ENCODE peak calls at places on chromosomes 4 and X, in four cellular contexts. One of them, this sample, is unnamed.

GRCh38 chrX:8879750-8880149 is 78.6 kb upstream of the FAM9A start:
- DNase-seq in Peyer's patch: no peak
- DNase-seq in mammary epithelial cell: peak; percentile 4
- DNase-seq in CD8-positive, alpha-beta memory T cell: peak; percentile 2
- DNase-seq in this sample: peak; percentile 6

GRCh38 chr4:6887591-6888371 is 21.8 kb upstream of the TBC1D14 start:
- DNase-seq in mammary epithelial cell: no peak
- DNase-seq in Peyer's patch: no peak
- DNase-seq in CD8-positive, alpha-beta memory T cell: no peak
- DNase-seq in this sample: peak; percentile 24

GRCh38 chr4:4714330-4714729 is 145.1 kb upstream of the MSX1 start:
- DNase-seq in mammary epithelial cell: no peak
- DNase-seq in Peyer's patch: no peak
- DNase-seq in CD8-positive, alpha-beta memory T cell: no peak
- DNase-seq in this sample: no peak

GRCh38 chr4:106627071-106627470 is 258.5 kb upstream of the GIMD1 start:
- DNase-seq in mammary epithelial cell: no peak
- DNase-seq in Peyer's patch: no peak
- DNase-seq in CD8-positive, alpha-beta memory T cell: no peak
- DNase-seq in this sample: no peak

GRCh38 chr4:41887821-41888699 is 47.2 kb upstream of the TMEM33 start:
- DNase-seq in Peyer's patch: peak; percentile 33
- DNase-seq in mammary epithelial cell: no peak
- DNase-seq in CD8-positive, alpha-beta memory T cell: peak; percentile 14
- DNase-seq in this sample: peak; percentile 63

GRCh38 chr4:57410331-57411052 is 300.3 kb upstream of the IGFBP7 start:
- DNase-seq in CD8-positive, alpha-beta memory T cell: no peak
- DNase-seq in Peyer's patch: no peak
- DNase-seq in mammary epithelial cell: no peak
- DNase-seq in this sample: no peak

GRCh38 chr4:3257125-3257690 is 8.2 kb downstream of the MSANTD1 start:
- DNase-seq in mammary epithelial cell: peak; percentile 24
- DNase-seq in Peyer's patch: no peak
- DNase-seq in CD8-positive, alpha-beta memory T cell: no peak
- DNase-seq in this sample: no peak

GRCh38 chr4:55358668-55359067 is 12.6 kb downstream of the SRD5A3 start:
- DNase-seq in mammary epithelial cell: peak; percentile 83
- DNase-seq in CD8-positive, alpha-beta memory T cell: no peak
- DNase-seq in Peyer's patch: no peak
- DNase-seq in this sample: peak; percentile 26

GRCh38 chr4:57490520-57490919 is 380.3 kb upstream of the IGFBP7 start:
- DNase-seq in mammary epithelial cell: peak; percentile 46
- DNase-seq in Peyer's patch: no peak
- DNase-seq in CD8-positive, alpha-beta memory T cell: no peak
- DNase-seq in this sample: no peak

GRCh38 chr4:69934150-69934549 is 3.3 kb downstream of the CSN1S1 start:
- DNase-seq in mammary epithelial cell: no peak
- DNase-seq in CD8-positive, alpha-beta memory T cell: no peak
- DNase-seq in Peyer's patch: no peak
- DNase-seq in this sample: no peak

GRCh38 chrX:13055486-13055885 is 11.1 kb upstream of the FAM9C start:
- DNase-seq in mammary epithelial cell: no peak
- DNase-seq in CD8-positive, alpha-beta memory T cell: no peak
- DNase-seq in Peyer's patch: no peak
- DNase-seq in this sample: no peak

GRCh38 chrX:82648062-82648461 is 860.0 kb upstream of the POU3F4 start:
- DNase-seq in Peyer's patch: no peak
- DNase-seq in mammary epithelial cell: peak; percentile 6
- DNase-seq in CD8-positive, alpha-beta memory T cell: no peak
- DNase-seq in this sample: no peak

GRCh38 chr4:165079476-165079875 is 25.8 kb downstream of the TRIM75 start:
- DNase-seq in mammary epithelial cell: peak; percentile 5
- DNase-seq in Peyer's patch: no peak
- DNase-seq in CD8-positive, alpha-beta memory T cell: no peak
- DNase-seq in this sample: peak; percentile 15

GRCh38 chr4:66575024-66575696 is 904.9 kb upstream of the EPHA5 start:
- DNase-seq in Peyer's patch: no peak
- DNase-seq in mammary epithelial cell: peak; percentile 88
- DNase-seq in CD8-positive, alpha-beta memory T cell: no peak
- DNase-seq in this sample: peak; percentile 87

GRCh38 chr4:77618383-77619241 is 13.0 kb downstream of the CXCL13 start:
- DNase-seq in CD8-positive, alpha-beta memory T cell: peak; percentile 34
- DNase-seq in mammary epithelial cell: peak; percentile 59
- DNase-seq in Peyer's patch: peak; percentile 55
- DNase-seq in this sample: peak; percentile 71

GRCh38 chr4:158722291-158722916 is 792 bp downstream of the PPID start:
- DNase-seq in CD8-positive, alpha-beta memory T cell: no peak
- DNase-seq in mammary epithelial cell: peak; percentile 59
- DNase-seq in Peyer's patch: no peak
- DNase-seq in this sample: peak; percentile 33

GRCh38 chr4:37434469-37434868 is 189.9 kb downstream of the NWD2 start:
- DNase-seq in mammary epithelial cell: no peak
- DNase-seq in Peyer's patch: no peak
- DNase-seq in CD8-positive, alpha-beta memory T cell: no peak
- DNase-seq in this sample: no peak

GRCh38 chr4:71009091-71009490 is 15.6 kb downstream of the DCK start:
- DNase-seq in mammary epithelial cell: no peak
- DNase-seq in Peyer's patch: no peak
- DNase-seq in CD8-positive, alpha-beta memory T cell: no peak
- DNase-seq in this sample: no peak

GRCh38 chrX:1139101-1139500 is 73.3 kb downstream of the CRLF2 start:
- DNase-seq in mammary epithelial cell: no peak
- DNase-seq in CD8-positive, alpha-beta memory T cell: no peak
- DNase-seq in Peyer's patch: no peak
- DNase-seq in this sample: no peak

GRCh38 chr4:79042079-79042674 is 102.9 kb upstream of the PAQR3 start:
- DNase-seq in mammary epithelial cell: peak; percentile 2
- DNase-seq in Peyer's patch: no peak
- DNase-seq in CD8-positive, alpha-beta memory T cell: no peak
- DNase-seq in this sample: peak; percentile 43

GRCh38 chr4:148814030-148814429 is 371.8 kb upstream of the NR3C2 start:
- DNase-seq in mammary epithelial cell: peak; percentile 87
- DNase-seq in Peyer's patch: no peak
- DNase-seq in CD8-positive, alpha-beta memory T cell: no peak
- DNase-seq in this sample: no peak

GRCh38 chr4:149897784-149898183 is 82.1 kb upstream of the IQCM start:
- DNase-seq in CD8-positive, alpha-beta memory T cell: no peak
- DNase-seq in Peyer's patch: no peak
- DNase-seq in mammary epithelial cell: peak; percentile 6
- DNase-seq in this sample: no peak

GRCh38 chr4:87974856-87975462 is 555 bp upstream of the SPP1 start:
- DNase-seq in mammary epithelial cell: peak; percentile 24
- DNase-seq in Peyer's patch: no peak
- DNase-seq in CD8-positive, alpha-beta memory T cell: no peak
- DNase-seq in this sample: no peak

GRCh38 chrX:146396409-146396808 is 413.2 kb upstream of the CXorf51B start:
- DNase-seq in Peyer's patch: no peak
- DNase-seq in CD8-positive, alpha-beta memory T cell: no peak
- DNase-seq in mammary epithelial cell: no peak
- DNase-seq in this sample: no peak

GRCh38 chr4:20251061-20251795 is 477 bp upstream of the SLIT2 start:
- DNase-seq in Peyer's patch: no peak
- DNase-seq in CD8-positive, alpha-beta memory T cell: no peak
- DNase-seq in mammary epithelial cell: no peak
- DNase-seq in this sample: no peak

GRCh38 chrX:9291666-9292065 is 173.2 kb upstream of the TBL1X start:
- DNase-seq in Peyer's patch: no peak
- DNase-seq in mammary epithelial cell: no peak
- DNase-seq in CD8-positive, alpha-beta memory T cell: no peak
- DNase-seq in this sample: no peak

GRCh38 chr4:20506827-20507226 is 193.4 kb upstream of the PACRGL start:
- DNase-seq in mammary epithelial cell: peak; percentile 67
- DNase-seq in CD8-positive, alpha-beta memory T cell: no peak
- DNase-seq in Peyer's patch: no peak
- DNase-seq in this sample: peak; percentile 78

GRCh38 chr4:2836391-2836859 is 7.2 kb upstream of the ADD1 start:
- DNase-seq in Peyer's patch: no peak
- DNase-seq in mammary epithelial cell: no peak
- DNase-seq in CD8-positive, alpha-beta memory T cell: no peak
- DNase-seq in this sample: no peak

GRCh38 chrX:50161143-50161542 is 39.7 kb downstream of the AKAP4 start:
- DNase-seq in mammary epithelial cell: no peak
- DNase-seq in Peyer's patch: no peak
- DNase-seq in CD8-positive, alpha-beta memory T cell: no peak
- DNase-seq in this sample: no peak

GRCh38 chr4:84968936-84969335 is 2.4 kb upstream of the WDFY3 start:
- DNase-seq in CD8-positive, alpha-beta memory T cell: no peak
- DNase-seq in Peyer's patch: no peak
- DNase-seq in mammary epithelial cell: no peak
- DNase-seq in this sample: no peak

GRCh38 chr4:124631760-124632159 is 80.8 kb downstream of the ANKRD50 start:
- DNase-seq in CD8-positive, alpha-beta memory T cell: no peak
- DNase-seq in mammary epithelial cell: peak; percentile 95
- DNase-seq in Peyer's patch: no peak
- DNase-seq in this sample: peak; percentile 98

GRCh38 chr4:4384837-4385236 is 2.1 kb upstream of the NSG1 start:
- DNase-seq in Peyer's patch: no peak
- DNase-seq in mammary epithelial cell: peak; percentile 37
- DNase-seq in CD8-positive, alpha-beta memory T cell: no peak
- DNase-seq in this sample: no peak

GRCh38 chr4:54085284-54085683 is 14.7 kb upstream of the GSX2 start:
- DNase-seq in Peyer's patch: no peak
- DNase-seq in mammary epithelial cell: peak; percentile 93
- DNase-seq in CD8-positive, alpha-beta memory T cell: no peak
- DNase-seq in this sample: peak; percentile 94

GRCh38 chr4:116357758-116358157 is 727.6 kb downstream of the TRAM1L1 start:
- DNase-seq in mammary epithelial cell: peak; percentile 63
- DNase-seq in Peyer's patch: no peak
- DNase-seq in CD8-positive, alpha-beta memory T cell: no peak
- DNase-seq in this sample: no peak

GRCh38 chr4:148730766-148731165 is 288.6 kb upstream of the NR3C2 start:
- DNase-seq in Peyer's patch: no peak
- DNase-seq in CD8-positive, alpha-beta memory T cell: no peak
- DNase-seq in mammary epithelial cell: no peak
- DNase-seq in this sample: no peak

GRCh38 chr4:173218411-173219125 is 50.0 kb downstream of the GALNT7 start:
- DNase-seq in Peyer's patch: no peak
- DNase-seq in CD8-positive, alpha-beta memory T cell: no peak
- DNase-seq in mammary epithelial cell: peak; percentile 27
- DNase-seq in this sample: peak; percentile 96

GRCh38 chr4:89022426-89023128 is 34.4 kb downstream of the FAM13A start:
- DNase-seq in CD8-positive, alpha-beta memory T cell: no peak
- DNase-seq in mammary epithelial cell: no peak
- DNase-seq in Peyer's patch: no peak
- DNase-seq in this sample: no peak

GRCh38 chr4:87806520-87806919 is 7.2 kb downstream of the IBSP start:
- DNase-seq in Peyer's patch: no peak
- DNase-seq in CD8-positive, alpha-beta memory T cell: no peak
- DNase-seq in mammary epithelial cell: peak; percentile 31
- DNase-seq in this sample: peak; percentile 60

GRCh38 chr4:107991945-107992625 is 2.4 kb downstream of the HADH start:
- DNase-seq in Peyer's patch: no peak
- DNase-seq in mammary epithelial cell: no peak
- DNase-seq in CD8-positive, alpha-beta memory T cell: no peak
- DNase-seq in this sample: no peak
- H3K27ac ChIP-seq in Peyer's patch: no peak overlapping the region
- H3K27ac ChIP-seq in mammary epithelial cell: no peak overlapping the region
- H3K27ac ChIP-seq in CD8-positive, alpha-beta memory T cell: no peak overlapping the region
- H3K27ac ChIP-seq in this sample: no peak overlapping the region

GRCh38 chrX:39974228-39974627 is 123.5 kb downstream of the BCOR start:
- DNase-seq in mammary epithelial cell: no peak
- DNase-seq in CD8-positive, alpha-beta memory T cell: no peak
- DNase-seq in Peyer's patch: no peak
- DNase-seq in this sample: no peak

GRCh38 chrX:39972340-39972739 is 125.4 kb downstream of the BCOR start:
- DNase-seq in Peyer's patch: no peak
- DNase-seq in CD8-positive, alpha-beta memory T cell: no peak
- DNase-seq in mammary epithelial cell: no peak
- DNase-seq in this sample: peak; percentile 9

GRCh38 chrX:39975094-39975865 is 122.5 kb downstream of the BCOR start:
- DNase-seq in mammary epithelial cell: peak; percentile 58
- DNase-seq in Peyer's patch: no peak
- DNase-seq in CD8-positive, alpha-beta memory T cell: no peak
- DNase-seq in this sample: no peak

GRCh38 chrX:39971760-39972159 is 126.0 kb downstream of the BCOR start:
- DNase-seq in Peyer's patch: no peak
- DNase-seq in CD8-positive, alpha-beta memory T cell: no peak
- DNase-seq in mammary epithelial cell: no peak
- DNase-seq in this sample: no peak

GRCh38 chrX:39973810-39974209 is 123.9 kb downstream of the BCOR start:
- DNase-seq in Peyer's patch: no peak
- DNase-seq in CD8-positive, alpha-beta memory T cell: no peak
- DNase-seq in mammary epithelial cell: no peak
- DNase-seq in this sample: no peak
- H3K27ac ChIP-seq in Peyer's patch: no peak overlapping the region
- H3K27ac ChIP-seq in CD8-positive, alpha-beta memory T cell: no peak overlapping the region
- H3K27ac ChIP-seq in mammary epithelial cell: no peak overlapping the region
- H3K27ac ChIP-seq in this sample: no peak overlapping the region

GRCh38 chr4:111836601-111837000 is 308.7 kb upstream of the FAM241A start:
- DNase-seq in CD8-positive, alpha-beta memory T cell: no peak
- DNase-seq in Peyer's patch: no peak
- DNase-seq in mammary epithelial cell: no peak
- DNase-seq in this sample: no peak
- H3K27ac ChIP-seq in CD8-positive, alpha-beta memory T cell: no peak overlapping the region
- H3K27ac ChIP-seq in Peyer's patch: no peak overlapping the region
- H3K27ac ChIP-seq in mammary epithelial cell: no peak overlapping the region
- H3K27ac ChIP-seq in this sample: no peak overlapping the region

GRCh38 chr4:23873717-23874535 is 15.9 kb downstream of the PPARGC1A start:
- DNase-seq in mammary epithelial cell: no peak
- DNase-seq in Peyer's patch: no peak
- DNase-seq in CD8-positive, alpha-beta memory T cell: no peak
- DNase-seq in this sample: no peak
- H3K27ac ChIP-seq in mammary epithelial cell: no peak overlapping the region
- H3K27ac ChIP-seq in Peyer's patch: no peak overlapping the region
- H3K27ac ChIP-seq in CD8-positive, alpha-beta memory T cell: no peak overlapping the region
- H3K27ac ChIP-seq in this sample: no peak overlapping the region

GRCh38 chr4:93751410-93751809 is 77.1 kb upstream of the ATOH1 start:
- DNase-seq in mammary epithelial cell: no peak
- DNase-seq in Peyer's patch: no peak
- DNase-seq in CD8-positive, alpha-beta memory T cell: no peak
- DNase-seq in this sample: no peak
- H3K27ac ChIP-seq in mammary epithelial cell: no peak overlapping the region
- H3K27ac ChIP-seq in Peyer's patch: no peak overlapping the region
- H3K27ac ChIP-seq in CD8-positive, alpha-beta memory T cell: no peak overlapping the region
- H3K27ac ChIP-seq in this sample: no peak overlapping the region

GRCh38 chr4:102586644-102587021 is 85.5 kb downstream of the NFKB1 start:
- DNase-seq in CD8-positive, alpha-beta memory T cell: peak; percentile 20
- DNase-seq in Peyer's patch: no peak
- DNase-seq in mammary epithelial cell: no peak
- DNase-seq in this sample: no peak

GRCh38 chr4:102586002-102586643 is 85.0 kb downstream of the NFKB1 start:
- DNase-seq in Peyer's patch: no peak
- DNase-seq in mammary epithelial cell: peak; percentile 21
- DNase-seq in CD8-positive, alpha-beta memory T cell: no peak
- DNase-seq in this sample: no peak

GRCh38 chr4:102580463-102580842 is 79.3 kb downstream of the NFKB1 start:
- DNase-seq in Peyer's patch: no peak
- DNase-seq in CD8-positive, alpha-beta memory T cell: no peak
- DNase-seq in mammary epithelial cell: no peak
- DNase-seq in this sample: no peak

GRCh38 chr4:102589743-102590142 is 88.6 kb downstream of the NFKB1 start:
- DNase-seq in CD8-positive, alpha-beta memory T cell: no peak
- DNase-seq in mammary epithelial cell: no peak
- DNase-seq in Peyer's patch: no peak
- DNase-seq in this sample: no peak

GRCh38 chr4:102585329-102585728 is 84.2 kb downstream of the NFKB1 start:
- DNase-seq in mammary epithelial cell: peak; percentile 75
- DNase-seq in Peyer's patch: no peak
- DNase-seq in CD8-positive, alpha-beta memory T cell: no peak
- DNase-seq in this sample: no peak
- H3K27ac ChIP-seq in mammary epithelial cell: no peak overlapping the region
- H3K27ac ChIP-seq in Peyer's patch: no peak overlapping the region
- H3K27ac ChIP-seq in CD8-positive, alpha-beta memory T cell: no peak overlapping the region
- H3K27ac ChIP-seq in this sample: no peak overlapping the region